ENCODE peak calls at places on chromosomes 2 and 18, in four cellular contexts. I is WTC11, J is HepG2, M is K562. D is an unnamed sample.

GRCh38 chr2:75500633-75501032 is 60.1 kb downstream of the EVA1A start:
- DNase-seq in I (no peak), M (no peak), J (no peak), D (no peak)

GRCh38 chr18:22601481-22601880 is 183.8 kb upstream of the CTAGE1 start:
- DNase-seq in I (no peak), J (no peak), M (no peak), D (no peak)

GRCh38 chr2:120526047-120526562 is 180.2 kb downstream of the INHBB start:
- DNase-seq in I (no peak), M (no peak), J (no peak), D (no peak)

GRCh38 chr2:86274265-86274917 is 63.0 kb downstream of the REEP1 start:
- DNase-seq in M (peak), I (no peak), J (no peak), D (no peak)

GRCh38 chr2:210323003-210323402 is 8.0 kb upstream of the MYL1 start:
- DNase-seq in J (no peak), M (no peak), I (no peak), D (no peak)

GRCh38 chr2:38446972-38447561 is 70.0 kb upstream of the ATL2 start:
- DNase-seq in I (no peak), J (no peak), M (peak), D (no peak)

GRCh38 chr2:6948081-6949008 is 31.1 kb downstream of the RNF144A start:
- DNase-seq in M (no peak), J (no peak), I (no peak), D (no peak)

GRCh38 chr2:85511008-85511895 is 27.7 kb upstream of the MAT2A start:
- DNase-seq in I (no peak), J (no peak), M (no peak), D (no peak)

GRCh38 chr18:66136039-66136438 is 385.2 kb downstream of the CDH7 start:
- DNase-seq in M (no peak), I (no peak), J (no peak), D (no peak)

GRCh38 chr18:12366794-12367193 is 10.2 kb downstream of the AFG3L2 start:
- DNase-seq in M (no peak), I (no peak), J (no peak), D (no peak)

GRCh38 chr18:50006470-50007046 is 188.4 kb downstream of the MYO5B start:
- DNase-seq in J (no peak), M (no peak), I (no peak), D (no peak)

GRCh38 chr18:286515-287310 is 18.9 kb upstream of the THOC1 start:
- DNase-seq in J (peak), I (no peak), M (no peak), D (no peak)

GRCh38 chr2:26269571-26270170 is 24.9 kb downstream of the HADHB start:
- DNase-seq in M (no peak), I (no peak), J (no peak), D (no peak)

GRCh38 chr2:13050764-13051163 is 334.0 kb downstream of the TRIB2 start:
- DNase-seq in M (no peak), I (no peak), J (no peak), D (no peak)

GRCh38 chr2:42743667-42744005 is 20.3 kb downstream of the OXER1 start:
- DNase-seq in M (no peak), I (no peak), J (no peak), D (no peak)

GRCh38 chr2:192500550-192501200 is 305.9 kb upstream of the TMEFF2 start:
- DNase-seq in I (no peak), J (no peak), M (no peak), D (no peak)

GRCh38 chr18:55477537-55478300 is 110.3 kb downstream of the TCF4 start:
- DNase-seq in J (no peak), M (peak), I (no peak), D (no peak)

GRCh38 chr2:206011018-206011614 is 74.9 kb downstream of the INO80D start:
- DNase-seq in M (no peak), J (no peak), I (no peak), D (no peak)

GRCh38 chr2:89829828-89830227 is 1138.4 kb downstream of the RPIA start:
- DNase-seq in J (no peak), M (no peak), I (no peak), D (no peak)

GRCh38 chr2:44553456-44553855 is 191.7 kb downstream of the CAMKMT start:
- DNase-seq in J (no peak), I (no peak), M (no peak), D (no peak)

GRCh38 chr2:173989886-173990744 is 24.9 kb upstream of the SP3 start:
- DNase-seq in M (peak), J (no peak), I (no peak), D (no peak)

GRCh38 chr2:70941701-70942100 is 6.0 kb downstream of the ATP6V1B1 start:
- DNase-seq in M (no peak), I (no peak), J (no peak), D (no peak)

GRCh38 chr2:153287109-153287801 is 191.3 kb downstream of the RPRM start:
- DNase-seq in I (peak), M (peak), J (peak), D (no peak)

GRCh38 chr2:207155516-207155915 is 10.2 kb downstream of the KLF7 start:
- DNase-seq in J (no peak), M (no peak), I (no peak), D (no peak)

GRCh38 chr18:6060149-6060548 is 164.8 kb upstream of the TMEM200C start:
- DNase-seq in I (no peak), J (no peak), M (no peak), D (no peak)

GRCh38 chr18:34311468-34311867 is 86.8 kb upstream of the NOL4 start:
- DNase-seq in M (no peak), I (no peak), J (no peak), D (no peak)

GRCh38 chr2:27681844-27682243 is 18.2 kb downstream of the SLC4A1AP start:
- DNase-seq in I (no peak), J (peak), M (no peak), D (no peak)

GRCh38 chr2:30127016-30127893 is 19.6 kb upstream of the YPEL5 start:
- DNase-seq in I (no peak), M (no peak), J (no peak), D (no peak)

GRCh38 chr2:195520671-195521155 is 136.3 kb upstream of the SLC39A10 start:
- DNase-seq in I (no peak), M (no peak), J (no peak), D (no peak)

GRCh38 chr18:79856119-79857080 is 58.7 kb downstream of the KCNG2 start:
- DNase-seq in M (no peak), I (peak), J (no peak), D (no peak)

GRCh38 chr2:7180641-7181370 is 263.6 kb downstream of the RNF144A start:
- DNase-seq in J (peak), I (no peak), M (no peak), D (no peak)

GRCh38 chr2:151637284-151637781 is 96.9 kb downstream of the NEB start:
- DNase-seq in J (no peak), I (no peak), M (no peak), D (no peak)

GRCh38 chr2:223759569-223760430 is 77.6 kb downstream of the AP1S3 start:
- DNase-seq in I (no peak), M (no peak), J (peak), D (no peak)

DNA sequence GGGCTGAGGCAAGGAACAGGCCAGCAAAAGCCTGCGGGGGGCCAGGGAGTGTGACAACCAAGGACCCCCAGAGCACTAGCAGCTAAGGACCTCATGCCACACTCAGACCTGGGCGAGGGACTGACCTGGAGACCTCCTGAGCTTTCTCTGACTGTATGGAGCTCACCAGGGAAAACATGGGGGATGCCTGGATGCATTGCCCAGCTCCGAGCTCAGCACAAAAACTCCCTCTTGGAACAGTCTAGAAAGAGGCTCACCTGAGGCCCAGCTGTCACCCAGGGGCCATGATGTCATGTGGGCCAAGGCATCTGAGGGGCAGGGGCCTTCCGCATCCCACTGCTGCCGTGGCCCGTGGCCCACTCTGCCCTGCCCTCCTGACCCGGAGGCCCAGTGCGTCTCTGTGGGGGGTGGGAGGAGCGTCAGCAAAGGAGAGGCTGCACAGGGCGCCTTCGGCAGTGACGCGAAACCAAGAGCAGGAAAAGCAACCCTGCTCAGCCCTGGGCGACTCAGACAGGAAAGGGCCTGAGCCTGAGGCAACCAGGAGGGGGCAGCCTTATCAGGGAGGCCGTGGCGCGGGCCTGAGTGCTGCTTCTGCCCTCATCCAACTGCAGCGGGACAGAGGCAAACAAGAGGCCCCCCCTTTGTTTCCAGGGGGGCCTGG is 57.3 kb upstream of the ALPP start:
- DNase-seq in M (peak), J (no peak), I (peak), D (no peak)
- TF ChIP-seq ELF4 in M (no peak), J (no peak), I (no peak), D (no peak)

GRCh38 chr2:144582651-144583361 is 62.9 kb upstream of the ZEB2 start:
- DNase-seq in I (no peak), J (no peak), M (peak), D (no peak)

GRCh38 chr2:144583362-144583692 is 63.4 kb upstream of the ZEB2 start:
- DNase-seq in I (no peak), J (no peak), M (no peak), D (no peak)

GRCh38 chr2:144578099-144578498 is 58.2 kb upstream of the ZEB2 start:
- DNase-seq in J (no peak), I (no peak), M (peak), D (no peak)

GRCh38 chr2:144583741-144584453 is 64.0 kb upstream of the ZEB2 start:
- DNase-seq in M (peak), J (no peak), I (no peak), D (no peak)

GRCh38 chr2:144580521-144581153 is 60.7 kb upstream of the ZEB2 start:
- DNase-seq in I (no peak), J (no peak), M (peak), D (no peak)
- TF ChIP-seq SP1 in I (no peak), J (no peak), M (no peak), D (no peak)

DNA sequence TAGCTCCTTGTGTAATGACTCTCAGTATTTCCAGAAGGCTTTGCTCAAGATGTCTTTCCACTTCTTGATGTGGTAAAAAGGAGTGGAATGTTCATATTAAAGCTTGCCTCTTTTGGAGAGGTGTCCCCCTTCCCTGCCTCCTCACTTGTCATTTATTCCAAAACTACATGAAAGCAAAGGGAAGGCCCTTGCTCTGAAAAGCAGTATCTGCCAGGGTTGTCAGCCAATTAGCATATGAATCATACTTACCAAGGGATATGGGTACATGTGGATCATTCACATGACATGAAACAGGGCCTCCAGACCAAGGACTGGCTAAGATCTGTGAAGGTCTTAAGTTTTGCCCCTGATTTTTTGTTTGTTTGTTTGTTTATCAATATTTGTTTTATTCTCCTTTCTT is 31.3 kb downstream of the ANXA4 start:
- DNase-seq in I (no peak), M (no peak), J (no peak), D (no peak)
- TF ChIP-seq ELF4 in I (no peak), M (no peak), J (no peak), D (no peak)

GRCh38 chr2:64296150-64296500 is 151.9 kb upstream of the PELI1 start:
- DNase-seq in I (no peak), M (peak), J (no peak), D (no peak)
- TF ChIP-seq SP1 in I (no peak), M (no peak), J (no peak), D (no peak)

GRCh38 chr18:37598966-37599896 is 33.6 kb upstream of the CELF4 start:
- DNase-seq in M (no peak), I (no peak), J (no peak), D (no peak)
- TF ChIP-seq ELF4 in M (no peak), I (no peak), J (no peak), D (no peak)

DNA sequence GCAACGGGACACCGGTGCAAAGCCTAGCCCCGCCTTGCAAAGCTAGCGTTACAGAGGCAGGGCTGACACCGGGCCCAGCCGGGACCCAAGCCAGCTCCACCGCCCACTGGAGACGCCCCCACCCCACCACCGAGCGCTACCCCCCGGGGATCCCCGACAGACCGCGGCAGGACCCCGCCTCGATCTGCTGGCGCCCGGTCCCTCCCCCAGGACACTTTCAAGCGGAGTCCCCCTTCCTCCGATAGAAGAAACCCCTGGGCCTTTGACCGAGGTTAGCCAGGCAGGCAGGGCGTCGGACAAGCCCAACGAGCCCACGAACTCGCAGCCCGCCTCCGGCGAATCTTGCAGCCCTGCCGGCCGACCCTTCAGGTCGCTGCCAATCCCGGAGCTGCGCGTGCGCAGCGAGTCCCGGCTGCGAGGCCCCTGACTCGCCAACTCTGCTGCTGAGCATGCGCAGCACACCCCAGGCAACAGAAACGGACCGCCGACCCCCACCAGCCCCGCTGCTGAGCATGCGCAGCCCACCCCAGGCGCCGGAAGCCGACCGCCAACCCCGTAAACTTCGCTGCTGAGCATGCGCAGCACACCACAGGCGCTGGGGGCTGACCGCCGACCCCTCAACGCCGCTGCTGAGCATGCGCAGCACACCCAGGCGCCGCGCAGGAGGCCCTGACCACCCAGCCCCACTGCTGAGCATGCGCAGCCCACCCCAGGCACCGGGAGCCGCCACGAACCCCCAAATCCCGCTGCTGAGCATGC is 656 bp downstream of the ADI1 start:
- DNase-seq in I (peak), M (peak), J (peak), D (peak)
- TF ChIP-seq SP1 in I (no peak), M (no peak), J (no peak), D (no peak)

GRCh38 chr2:47039913-47040562 is 115.1 kb downstream of the STPG4 start:
- DNase-seq in I (no peak), M (no peak), J (no peak), D (no peak)

GRCh38 chr2:47041891-47042684 is 113.0 kb downstream of the STPG4 start:
- DNase-seq in M (no peak), J (no peak), I (no peak), D (no peak)

GRCh38 chr2:47039502-47039870 is 115.6 kb downstream of the STPG4 start:
- DNase-seq in I (no peak), J (no peak), M (no peak), D (no peak)

GRCh38 chr2:47040662-47041061 is 114.4 kb downstream of the STPG4 start:
- DNase-seq in J (peak), I (no peak), M (no peak), D (no peak)

DNA sequence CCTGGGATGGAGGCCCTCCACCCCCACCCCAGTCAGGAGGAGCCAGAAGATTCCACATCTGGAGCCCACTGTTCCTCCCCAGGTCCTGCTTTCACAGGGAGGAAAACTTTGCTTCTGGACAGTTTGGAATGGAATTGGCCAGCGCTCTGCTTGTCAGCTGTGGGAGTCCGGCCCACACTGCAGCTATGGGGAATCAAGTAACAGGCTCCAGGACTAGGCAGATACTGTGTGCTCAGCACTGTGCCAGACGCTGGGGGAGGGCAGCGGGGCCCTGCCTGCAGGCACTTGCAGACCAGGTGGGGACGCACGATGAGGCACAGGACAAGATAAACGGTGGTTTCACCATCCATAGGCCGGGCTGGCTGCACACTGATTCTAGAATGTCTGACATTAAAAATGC is 114.0 kb downstream of the STPG4 start:
- DNase-seq in M (no peak), I (no peak), J (no peak), D (no peak)
- TF ChIP-seq ELF4 in M (no peak), I (no peak), J (no peak), D (no peak)

DNA sequence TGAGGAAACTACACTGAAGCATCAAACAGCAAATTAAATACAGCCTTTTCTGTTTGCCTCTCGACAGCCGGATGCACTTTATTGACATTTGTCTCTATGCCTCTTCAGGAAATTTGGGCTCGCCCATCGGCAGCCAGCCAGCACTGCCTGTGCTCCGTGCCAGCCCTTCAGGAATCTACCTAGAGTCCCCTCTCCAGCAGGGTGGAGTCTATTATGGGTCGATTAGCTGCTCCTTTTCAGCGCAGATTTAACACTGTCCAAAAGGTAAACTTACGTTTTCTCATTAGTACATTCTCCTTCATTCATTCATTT is 91.5 kb downstream of the MYCN start:
- DNase-seq in I (no peak), J (no peak), M (no peak), D (no peak)
- TF ChIP-seq SP1 in I (no peak), J (no peak), M (no peak), D (no peak)

D was measured in HEK293T.